ENCODE peak calls at places on chromosomes 4 and X, in eight cellular contexts. T is AG04450, N is OCI-LY7, O is HL-60, I is Peyer's patch, K is hepatocyte, G is stomach, H is PC-3. M is an unnamed sample.

GRCh38 chrX:49992809-49993208 is 70.4 kb downstream of the CLCN5 start:
- DNase-seq in T (no peak), N (no peak), O (no peak), I (no peak), K (no peak), G (no peak), H (peak), M (no peak)

GRCh38 chr4:153019906-153020305 is 83.8 kb downstream of the FHDC1 start:
- DNase-seq in T (no peak), N (no peak), O (no peak), I (no peak), K (no peak), G (no peak), H (no peak), M (no peak)

GRCh38 chr4:38687571-38688011 is 23.6 kb downstream of the KLF3 start:
- DNase-seq in T (no peak), N (no peak), O (no peak), I (no peak), K (no peak), G (no peak), H (peak), M (no peak)

GRCh38 chrX:82813671-82814078 is 694.4 kb upstream of the POU3F4 start:
- DNase-seq in T (peak), N (no peak), O (no peak), I (no peak), K (peak), G (no peak), H (peak), M (no peak)

GRCh38 chr4:19508442-19508841 is 743.3 kb upstream of the SLIT2 start:
- DNase-seq in T (no peak), N (no peak), O (no peak), I (no peak), K (no peak), G (no peak), H (no peak), M (no peak)

GRCh38 chr4:134024251-134024650 is 177.3 kb downstream of the PABPC4L start:
- DNase-seq in T (no peak), N (peak), O (no peak), I (no peak), K (peak), G (no peak), H (peak), M (no peak)

GRCh38 chrX:52577464-52578173 is 60.8 kb upstream of the XAGE1B start:
- DNase-seq in T (no peak), N (no peak), O (no peak), I (no peak), K (no peak), G (no peak), H (no peak), M (no peak)

GRCh38 chr4:54482529-54482961 is 175.2 kb upstream of the KIT start:
- DNase-seq in T (no peak), N (no peak), O (no peak), I (no peak), K (no peak), G (no peak), H (peak), M (no peak)

GRCh38 chr4:101197350-101197749 is 150.0 kb downstream of the PPP3CA start:
- DNase-seq in T (no peak), N (no peak), O (no peak), I (no peak), K (no peak), G (no peak), H (no peak), M (no peak)

GRCh38 chr4:95107635-95108034 is 349.9 kb downstream of the BMPR1B start:
- DNase-seq in T (no peak), N (no peak), O (no peak), I (no peak), K (peak), G (peak), H (peak), M (no peak)

GRCh38 chr4:6855692-6856297 is 53.8 kb upstream of the TBC1D14 start:
- DNase-seq in T (peak), N (no peak), O (no peak), I (no peak), K (peak), G (no peak), H (peak), M (no peak)

GRCh38 chr4:24932831-24933230 is 20.0 kb upstream of the CCDC149 start:
- DNase-seq in T (no peak), N (no peak), O (no peak), I (no peak), K (no peak), G (no peak), H (no peak), M (no peak)

GRCh38 chrX:48681539-48682183 is 1.9 kb upstream of the WAS start:
- DNase-seq in T (no peak), N (no peak), O (no peak), I (no peak), K (no peak), G (no peak), H (no peak), M (no peak)

GRCh38 chr4:48194986-48195773 is 61.1 kb upstream of the TXK start:
- DNase-seq in T (no peak), N (no peak), O (peak), I (no peak), K (no peak), G (no peak), H (no peak), M (no peak)

GRCh38 chrX:127038065-127038464 is 218.5 kb downstream of the PRR32 start:
- DNase-seq in T (no peak), N (no peak), O (no peak), I (no peak), K (no peak), G (no peak), H (peak), M (no peak)

GRCh38 chrX:121858867-121859647 is 811.6 kb downstream of the GLUD2 start:
- DNase-seq in T (no peak), N (no peak), O (no peak), I (no peak), K (no peak), G (no peak), H (no peak), M (no peak)

GRCh38 chrX:47170861-47171692 is 22.6 kb upstream of the UBA1 start:
- DNase-seq in T (no peak), N (no peak), O (no peak), I (no peak), K (no peak), G (peak), H (no peak), M (peak)

GRCh38 chr4:165151734-165152133 is 39.1 kb upstream of the TMEM192 start:
- DNase-seq in T (no peak), N (no peak), O (no peak), I (no peak), K (no peak), G (no peak), H (peak), M (no peak)
- H3K4me3 ChIP-seq in T (no peak), N (no peak), O (no peak), I (no peak), K (no peak), G (no peak), H (no peak), M (no peak)

GRCh38 chr4:173509031-173510001 is 20.7 kb downstream of the HAND2 start:
- DNase-seq in T (no peak), N (no peak), O (no peak), I (no peak), K (peak), G (no peak), H (no peak), M (no peak)
- H3K27ac ChIP-seq in T (no peak), N (no peak), O (no peak), I (peak), K (peak), G (no peak), H (no peak), M (no peak)

GRCh38 chr4:2961411-2962098 is 1.7 kb downstream of the NOP14 start:
- DNase-seq in T (no peak), N (peak), O (no peak), I (no peak), K (no peak), G (no peak), H (no peak), M (no peak)
- H3K4me3 ChIP-seq in T (peak), N (peak), O (peak), I (peak), K (no peak), G (peak), H (peak), M (peak)

GRCh38 chrX:41707218-41707617 is 16.8 kb upstream of the GPR82 start:
- DNase-seq in T (no peak), N (peak), O (no peak), I (peak), K (no peak), G (no peak), H (no peak), M (no peak)

GRCh38 chrX:41705680-41706374 is 17.1 kb downstream of the GPR34 start:
- DNase-seq in T (no peak), N (peak), O (peak), I (no peak), K (no peak), G (no peak), H (no peak), M (no peak)

GRCh38 chrX:41716217-41716616 is 7.8 kb upstream of the GPR82 start:
- DNase-seq in T (no peak), N (no peak), O (no peak), I (no peak), K (no peak), G (no peak), H (no peak), M (no peak)

GRCh38 chrX:41716767-41717473 is 7.1 kb upstream of the GPR82 start:
- DNase-seq in T (no peak), N (no peak), O (no peak), I (no peak), K (no peak), G (no peak), H (no peak), M (no peak)

GRCh38 chrX:41711021-41711667 is 12.8 kb upstream of the GPR82 start:
- DNase-seq in T (no peak), N (no peak), O (no peak), I (no peak), K (no peak), G (no peak), H (no peak), M (no peak)
- H3K27ac ChIP-seq in T (no peak), N (no peak), O (no peak), I (no peak), K (no peak), G (no peak), H (no peak), M (no peak)

GRCh38 chrX:1248381-1249061 is 20.1 kb upstream of the CSF2RA start:
- DNase-seq in T (no peak), N (no peak), O (no peak), I (no peak), K (peak), G (no peak), H (no peak), M (no peak)
- H3K4me3 ChIP-seq in T (no peak), N (no peak), O (no peak), I (peak), K (no peak), G (peak), H (no peak), M (peak)

GRCh38 chr4:8202108-8202507 is 3.0 kb downstream of the SH3TC1 start:
- DNase-seq in T (no peak), N (peak), O (no peak), I (peak), K (no peak), G (no peak), H (no peak), M (no peak)
- H3K27ac ChIP-seq in T (no peak), N (peak), O (no peak), I (peak), K (peak), G (no peak), H (no peak), M (no peak)

DNA sequence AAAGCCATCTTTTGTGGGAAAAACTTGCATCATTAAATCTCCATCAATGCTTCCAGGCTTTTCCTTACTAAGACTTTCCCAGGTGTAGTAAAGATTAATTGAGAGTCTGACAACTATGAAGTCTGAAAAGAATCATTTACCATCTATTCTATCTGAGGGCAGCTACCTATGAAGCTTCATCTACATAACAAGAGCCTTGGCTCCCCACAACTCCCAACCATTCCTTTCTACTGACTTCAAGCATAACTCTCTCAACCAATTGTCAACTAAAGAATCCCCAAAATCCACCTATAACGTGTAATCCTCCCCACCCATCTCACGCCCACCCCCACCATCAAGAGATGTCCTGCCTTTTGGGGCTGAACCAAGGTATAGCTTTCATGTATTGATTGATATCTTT is 101.5 kb upstream of the GABRA2 start:
- DNase-seq in T (no peak), N (no peak), O (no peak), I (no peak), K (no peak), G (no peak), H (no peak), M (no peak)
- H3K4me3 ChIP-seq in T (no peak), N (no peak), O (no peak), I (no peak), K (no peak), G (no peak), H (no peak), M (no peak)

GRCh38 chrX:137747231-137747630 is 181.3 kb downstream of the ZIC3 start:
- DNase-seq in T (no peak), N (no peak), O (no peak), I (no peak), K (no peak), G (no peak), H (no peak), M (no peak)
- H3K27ac ChIP-seq in T (no peak), N (no peak), O (no peak), I (no peak), K (no peak), G (no peak), H (no peak), M (no peak)

DNA sequence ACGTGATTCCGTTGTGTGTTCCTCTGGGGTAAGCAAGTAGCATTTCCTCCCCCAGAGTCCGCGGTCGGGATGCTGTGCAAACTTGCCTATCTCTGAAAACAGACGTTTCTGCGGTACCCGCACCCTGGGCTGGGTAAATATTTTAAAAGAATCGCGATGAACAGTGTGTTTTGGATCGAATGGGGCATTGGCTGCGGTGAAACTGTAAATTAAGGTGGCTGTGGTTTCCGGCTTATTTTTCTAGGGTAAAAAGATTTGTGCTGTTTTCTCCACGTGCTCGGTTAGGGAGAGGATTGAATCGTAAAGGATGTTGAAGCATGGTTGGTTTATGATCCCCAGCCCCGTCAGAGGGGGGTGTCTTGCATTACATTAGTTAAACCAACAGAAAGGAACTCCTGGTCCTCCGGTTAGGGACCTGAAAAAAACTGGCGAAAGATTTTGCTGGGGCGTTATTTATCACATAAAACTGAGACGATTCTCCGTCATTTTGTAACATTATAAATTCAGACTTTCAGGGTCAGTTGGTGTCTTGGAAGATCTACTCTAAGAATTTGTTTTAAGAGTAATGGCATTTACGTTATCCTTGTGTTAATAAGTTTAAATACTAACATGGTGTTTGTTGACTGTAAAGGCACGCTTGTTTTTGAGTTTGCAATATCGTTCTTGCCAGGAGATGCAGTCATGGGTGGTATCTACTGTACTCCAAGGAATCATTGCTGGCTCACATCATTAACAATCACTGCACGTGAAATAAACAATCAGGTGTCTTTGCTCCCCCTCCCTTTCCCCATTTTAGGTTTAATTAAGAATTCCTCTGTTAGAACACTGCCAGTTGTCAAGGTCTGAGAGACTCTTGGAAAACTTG is 1.4 kb downstream of the HHIP start:
- DNase-seq in T (no peak), N (no peak), O (no peak), I (no peak), K (peak), G (no peak), H (no peak), M (no peak)
- H3K4me3 ChIP-seq in T (peak), N (no peak), O (no peak), I (peak), K (peak), G (peak), H (peak), M (peak)

GRCh38 chr4:107736924-107737448 is 17.0 kb upstream of the PAPSS1 start:
- DNase-seq in T (no peak), N (peak), O (no peak), I (no peak), K (peak), G (no peak), H (peak), M (no peak)

GRCh38 chr4:107740381-107740780 is 20.3 kb upstream of the PAPSS1 start:
- DNase-seq in T (no peak), N (peak), O (no peak), I (no peak), K (no peak), G (no peak), H (peak), M (no peak)

GRCh38 chr4:107734120-107734519 is 14.1 kb upstream of the PAPSS1 start:
- DNase-seq in T (no peak), N (peak), O (no peak), I (no peak), K (no peak), G (no peak), H (peak), M (no peak)

GRCh38 chr4:107736037-107736436 is 16.0 kb upstream of the PAPSS1 start:
- DNase-seq in T (no peak), N (no peak), O (no peak), I (no peak), K (no peak), G (no peak), H (no peak), M (no peak)

DNA sequence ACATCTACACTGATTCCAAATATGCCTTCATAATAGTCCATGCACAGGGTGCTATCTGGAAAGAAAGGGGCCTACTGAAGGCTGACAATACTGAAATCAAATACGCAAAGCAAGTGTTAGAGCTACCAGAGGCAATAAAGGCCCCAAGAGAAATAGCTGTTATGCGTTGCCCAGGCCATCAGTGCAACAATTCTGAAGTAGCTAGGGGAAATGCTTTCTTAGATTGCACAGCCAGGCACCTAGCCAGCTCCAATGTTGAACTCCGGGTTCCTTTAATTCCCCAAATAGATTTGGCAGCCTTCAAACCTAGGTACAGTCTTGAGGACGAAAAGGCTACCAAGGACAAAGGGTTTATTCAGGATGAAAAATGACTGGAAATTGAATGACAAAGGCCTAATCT is 17.4 kb upstream of the PAPSS1 start:
- DNase-seq in T (no peak), N (no peak), O (no peak), I (no peak), K (no peak), G (peak), H (no peak), M (no peak)
- H3K27ac ChIP-seq in T (no peak), N (no peak), O (no peak), I (no peak), K (no peak), G (no peak), H (no peak), M (no peak)

M was measured in upper lobe of right lung.